ENCODE peak calls at places on chromosomes 5 and 9, in five cellular contexts. N is PC-3, Q is GM12878, R is ovary, W is mammary epithelial cell. P is an unnamed sample.

GRCh38 chr5:146816775-146817387 is 61.7 kb downstream of the PPP2R2B start:
- DNase-seq in N (no peak), W (no peak), R (no peak), Q (no peak), P (no peak)

GRCh38 chr5:159426694-159427093 is 96.4 kb upstream of the IL12B start:
- DNase-seq in Q (no peak), R (no peak), N (no peak), W (no peak), P (no peak)

GRCh38 chr9:7570107-7570720 is 229.4 kb downstream of the DMAC1 start:
- DNase-seq in R (peak; percentile 22), Q (peak; percentile 30), N (peak; percentile 61), W (peak; percentile 44), P (no peak)

GRCh38 chr5:140555747-140556312 is 1.4 kb downstream of the SRA1 start:
- DNase-seq in N (no peak), W (no peak), R (no peak), Q (no peak), P (no peak)

GRCh38 chr5:61332369-61332745 is 299 bp downstream of the ZSWIM6 start:
- DNase-seq in W (peak; percentile 26), Q (no peak), N (no peak), R (peak; percentile 54), P (no peak)

GRCh38 chr5:125302577-125302976 is 556.1 kb upstream of the ZNF608 start:
- DNase-seq in N (peak; percentile 59), Q (no peak), W (peak; percentile 25), R (no peak), P (no peak)

GRCh38 chr5:1445313-1445894 is at the start of gene SLC6A3:
- DNase-seq in N (no peak), R (no peak), W (no peak), Q (no peak), P (no peak)

GRCh38 chr5:141951341-141951781 is 6.6 kb downstream of the PCDH12 start:
- DNase-seq in Q (no peak), R (no peak), N (peak; percentile 13), W (no peak), P (no peak)

GRCh38 chr5:13325765-13326164 is 618.7 kb downstream of the DNAH5 start:
- DNase-seq in N (peak; percentile 70), R (no peak), Q (no peak), W (peak; percentile 23), P (no peak)

GRCh38 chr5:172188893-172189692 is 1.1 kb upstream of the STK10 start:
- DNase-seq in R (no peak), N (no peak), W (no peak), Q (no peak), P (no peak)

GRCh38 chr9:17075758-17076485 is 58.9 kb upstream of the CNTLN start:
- DNase-seq in N (no peak), R (no peak), W (no peak), Q (no peak), P (no peak)

GRCh38 chr5:110262754-110263153 is 463.7 kb downstream of the TMEM232 start:
- DNase-seq in N (no peak), R (no peak), Q (no peak), W (no peak), P (no peak)

GRCh38 chr9:112852741-112853505 is 37.8 kb downstream of the SLC46A2 start:
- DNase-seq in Q (no peak), R (no peak), W (peak; percentile 50), N (no peak), P (no peak)

GRCh38 chr9:107650321-107650720 is 160.8 kb upstream of the KLF4 start:
- DNase-seq in W (no peak), Q (no peak), R (no peak), N (no peak), P (no peak)

GRCh38 chr9:121902483-121903135 is 190.5 kb downstream of the TTLL11 start:
- DNase-seq in W (peak; percentile 45), Q (peak; percentile 15), N (no peak), R (no peak), P (peak; percentile 79)

GRCh38 chr9:98968596-98969337 is 25.1 kb downstream of the COL15A1 start:
- DNase-seq in N (no peak), W (no peak), Q (no peak), R (no peak), P (no peak)
- TF ChIP-seq CTCF in N (no peak), W (no peak), Q (no peak), R (no peak), P (no peak)

GRCh38 chr9:75626860-75627259 is 263.6 kb upstream of the PCSK5 start:
- DNase-seq in N (no peak), W (no peak), R (no peak), Q (no peak), P (no peak)
- TF ChIP-seq CTCF in N (no peak), W (no peak), R (no peak), Q (no peak), P (no peak)

GRCh38 chr9:133603165-133603927 is 5.8 kb downstream of the FAM163B start:
- DNase-seq in R (no peak), W (no peak), N (no peak), Q (no peak), P (no peak)
- TF ChIP-seq CTCF in R (no peak), W (no peak), N (no peak), Q (no peak), P (no peak)

GRCh38 chr5:134493461-134494055 is 31.9 kb upstream of the JADE2 start:
- DNase-seq in Q (no peak), W (no peak), N (no peak), R (peak; percentile 1), P (no peak)

GRCh38 chr5:134492568-134492967 is 32.9 kb upstream of the JADE2 start:
- DNase-seq in Q (no peak), N (no peak), R (no peak), W (no peak), P (no peak)

GRCh38 chr5:134491841-134492442 is 33.5 kb upstream of the JADE2 start:
- DNase-seq in R (no peak), N (no peak), Q (no peak), W (no peak), P (no peak)

GRCh38 chr5:134490925-134491271 is 34.6 kb upstream of the JADE2 start:
- DNase-seq in W (no peak), Q (no peak), N (no peak), R (no peak), P (no peak)

GRCh38 chr5:134494780-134495179 is 30.7 kb upstream of the JADE2 start:
- DNase-seq in R (no peak), W (no peak), N (no peak), Q (no peak), P (no peak)
- TF ChIP-seq CTCF in R (no peak), W (no peak), N (no peak), Q (no peak), P (no peak)

GRCh38 chr9:128201441-128202369 is 1.5 kb upstream of the DNM1 start:
- DNase-seq in R (no peak), Q (no peak), W (no peak), N (no peak), P (no peak)
- TF ChIP-seq CTCF in R (no peak), Q (no peak), W (no peak), N (no peak), P (no peak)

GRCh38 chr9:133711428-133712220 is 26.5 kb downstream of the SARDH start:
- DNase-seq in Q (no peak), W (no peak), R (no peak), N (no peak), P (no peak)

GRCh38 chr9:133712221-133713100 is 25.7 kb downstream of the SARDH start:
- DNase-seq in R (peak; percentile 16), Q (no peak), N (no peak), W (no peak), P (no peak)

GRCh38 chr9:133714606-133715294 is 23.4 kb downstream of the SARDH start:
- DNase-seq in N (peak; percentile 8), R (peak; percentile 88), Q (no peak), W (no peak), P (no peak)

GRCh38 chr9:133713960-133714495 is 24.1 kb downstream of the SARDH start:
- DNase-seq in Q (no peak), N (no peak), R (no peak), W (no peak), P (no peak)

GRCh38 chr9:133713211-133713959 is 24.8 kb downstream of the SARDH start:
- DNase-seq in Q (no peak), N (no peak), W (no peak), R (peak; percentile 19), P (no peak)
- TF ChIP-seq CTCF in Q (no peak), N (no peak), W (no peak), R (no peak), P (no peak)